ENCODE peak calls at places on chromosome 17, in eight cellular contexts. One of them, this sample, is unnamed.

GRCh38 chr17:164536-165235 is 16.8 kb downstream of the DOC2B start:
- DNase-seq in type B pancreatic cell: no peak
- DNase-seq in activated T-helper 9 cell treated with anti-CD3 and anti-CD28 coated beads, Interleukin-2, amount 50 U/mL, for 16 hours: no peak
- DNase-seq in adipocyte: peak; percentile 62
- DNase-seq in spleen: no peak
- DNase-seq in hepatocyte: peak; percentile 80
- DNase-seq in M059J: peak; percentile 41
- DNase-seq in aorta: no peak
- DNase-seq in this sample: peak; percentile 27

GRCh38 chr17:57408064-57408811 is 151.9 kb downstream of the MSI2 start:
- DNase-seq in type B pancreatic cell: no peak
- DNase-seq in activated T-helper 9 cell treated with anti-CD3 and anti-CD28 coated beads, Interleukin-2, amount 50 U/mL, for 16 hours: no peak
- DNase-seq in adipocyte: no peak
- DNase-seq in spleen: no peak
- DNase-seq in hepatocyte: peak; percentile 61
- DNase-seq in M059J: no peak
- DNase-seq in aorta: no peak
- DNase-seq in this sample: no peak

GRCh38 chr17:69342896-69343644 is 16.1 kb upstream of the ABCA5 start:
- DNase-seq in type B pancreatic cell: no peak
- DNase-seq in activated T-helper 9 cell treated with anti-CD3 and anti-CD28 coated beads, Interleukin-2, amount 50 U/mL, for 16 hours: no peak
- DNase-seq in adipocyte: no peak
- DNase-seq in spleen: no peak
- DNase-seq in hepatocyte: no peak
- DNase-seq in M059J: no peak
- DNase-seq in aorta: no peak
- DNase-seq in this sample: no peak

GRCh38 chr17:79461041-79461440 is 149.8 kb downstream of the RBFOX3 start:
- DNase-seq in type B pancreatic cell: no peak
- DNase-seq in activated T-helper 9 cell treated with anti-CD3 and anti-CD28 coated beads, Interleukin-2, amount 50 U/mL, for 16 hours: no peak
- DNase-seq in adipocyte: peak; percentile 42
- DNase-seq in spleen: no peak
- DNase-seq in hepatocyte: no peak
- DNase-seq in M059J: peak; percentile 31
- DNase-seq in aorta: no peak
- DNase-seq in this sample: no peak

GRCh38 chr17:37828313-37829124 is 83.7 kb upstream of the HNF1B start:
- DNase-seq in type B pancreatic cell: no peak
- DNase-seq in activated T-helper 9 cell treated with anti-CD3 and anti-CD28 coated beads, Interleukin-2, amount 50 U/mL, for 16 hours: no peak
- DNase-seq in adipocyte: peak; percentile 34
- DNase-seq in spleen: no peak
- DNase-seq in hepatocyte: no peak
- DNase-seq in M059J: peak; percentile 51
- DNase-seq in aorta: no peak
- DNase-seq in this sample: no peak

GRCh38 chr17:3748576-3748975 is 24.9 kb downstream of the HASPIN start:
- DNase-seq in type B pancreatic cell: no peak
- DNase-seq in activated T-helper 9 cell treated with anti-CD3 and anti-CD28 coated beads, Interleukin-2, amount 50 U/mL, for 16 hours: no peak
- DNase-seq in adipocyte: no peak
- DNase-seq in spleen: no peak
- DNase-seq in hepatocyte: no peak
- DNase-seq in M059J: no peak
- DNase-seq in aorta: no peak
- DNase-seq in this sample: no peak

GRCh38 chr17:12637015-12637414 is 28.7 kb upstream of the MYOCD start:
- DNase-seq in type B pancreatic cell: no peak
- DNase-seq in activated T-helper 9 cell treated with anti-CD3 and anti-CD28 coated beads, Interleukin-2, amount 50 U/mL, for 16 hours: no peak
- DNase-seq in adipocyte: peak; percentile 92
- DNase-seq in spleen: no peak
- DNase-seq in hepatocyte: peak; percentile 66
- DNase-seq in M059J: peak; percentile 93
- DNase-seq in aorta: no peak
- DNase-seq in this sample: no peak

GRCh38 chr17:63543822-63544420 is 6.4 kb upstream of the DCAF7 start:
- DNase-seq in type B pancreatic cell: no peak
- DNase-seq in activated T-helper 9 cell treated with anti-CD3 and anti-CD28 coated beads, Interleukin-2, amount 50 U/mL, for 16 hours: no peak
- DNase-seq in adipocyte: no peak
- DNase-seq in spleen: no peak
- DNase-seq in hepatocyte: peak; percentile 3
- DNase-seq in M059J: no peak
- DNase-seq in aorta: peak; percentile 48
- DNase-seq in this sample: no peak

GRCh38 chr17:67467500-67468481 is 90.7 kb downstream of the PITPNC1 start:
- DNase-seq in type B pancreatic cell: no peak
- DNase-seq in activated T-helper 9 cell treated with anti-CD3 and anti-CD28 coated beads, Interleukin-2, amount 50 U/mL, for 16 hours: no peak
- DNase-seq in adipocyte: no peak
- DNase-seq in spleen: no peak
- DNase-seq in hepatocyte: no peak
- DNase-seq in M059J: no peak
- DNase-seq in aorta: no peak
- DNase-seq in this sample: no peak

GRCh38 chr17:66300956-66301355 is 1.5 kb upstream of the PRKCA start:
- DNase-seq in type B pancreatic cell: no peak
- DNase-seq in activated T-helper 9 cell treated with anti-CD3 and anti-CD28 coated beads, Interleukin-2, amount 50 U/mL, for 16 hours: no peak
- DNase-seq in adipocyte: peak; percentile 62
- DNase-seq in spleen: no peak
- DNase-seq in hepatocyte: no peak
- DNase-seq in M059J: no peak
- DNase-seq in aorta: no peak
- DNase-seq in this sample: no peak

GRCh38 chr17:31433091-31433790 is 41.8 kb downstream of the RAB11FIP4 start:
- DNase-seq in type B pancreatic cell: no peak
- DNase-seq in activated T-helper 9 cell treated with anti-CD3 and anti-CD28 coated beads, Interleukin-2, amount 50 U/mL, for 16 hours: no peak
- DNase-seq in adipocyte: no peak
- DNase-seq in spleen: peak; percentile 30
- DNase-seq in hepatocyte: no peak
- DNase-seq in M059J: no peak
- DNase-seq in aorta: no peak
- DNase-seq in this sample: peak; percentile 34

GRCh38 chr17:9346296-9346926 is 229.2 kb downstream of the STX8 start:
- DNase-seq in type B pancreatic cell: no peak
- DNase-seq in activated T-helper 9 cell treated with anti-CD3 and anti-CD28 coated beads, Interleukin-2, amount 50 U/mL, for 16 hours: no peak
- DNase-seq in adipocyte: peak; percentile 20
- DNase-seq in spleen: no peak
- DNase-seq in hepatocyte: no peak
- DNase-seq in M059J: peak; percentile 64
- DNase-seq in aorta: no peak
- DNase-seq in this sample: no peak

This sample was measured in small intestine.